ENCODE peak calls at places on chromosomes 3 and 15, in eight cellular contexts. X is GOT3, O is C1 segment of cervical spinal cord, A is AG09319, B is fibroblast of the conjunctiva, V is body of pancreas, I is H54, G is IMR-90. P is an unnamed sample.

GRCh38 chr3:64693031-64693430 is 5.2 kb upstream of the ADAMTS9 start:
- DNase-seq in O (no peak), X (no peak), B (no peak), G (no peak), A (no peak), I (no peak), V (no peak), P (no peak)

GRCh38 chr3:11908981-11909698 is 62.5 kb upstream of the TAMM41 start:
- DNase-seq in V (no peak), B (no peak), I (no peak), G (no peak), O (no peak), A (no peak), X (no peak), P (no peak)

GRCh38 chr3:37953995-37954394 is 36.6 kb upstream of the VILL start:
- DNase-seq in G (no peak), X (no peak), B (no peak), A (no peak), I (no peak), O (no peak), V (no peak), P (no peak)

GRCh38 chr3:45529697-45530096 is 64.9 kb upstream of the LIMD1 start:
- DNase-seq in G (no peak), X (no peak), I (no peak), O (no peak), V (no peak), A (no peak), B (no peak), P (no peak)

GRCh38 chr3:33481018-33481621 is 40.9 kb upstream of the UBP1 start:
- DNase-seq in A (no peak), G (no peak), V (no peak), O (no peak), X (no peak), I (no peak), B (no peak), P (no peak)

GRCh38 chr3:117622130-117622841 is 912.7 kb downstream of the TUSC7 start:
- DNase-seq in G (peak), B (peak), I (no peak), X (no peak), A (peak), V (no peak), O (no peak), P (no peak)

GRCh38 chr3:73733796-73734195 is 109.1 kb upstream of the PDZRN3 start:
- DNase-seq in A (no peak), V (no peak), I (no peak), G (no peak), X (no peak), B (no peak), O (no peak), P (no peak)

GRCh38 chr3:158631986-158632385 is 12.3 kb upstream of the GFM1 start:
- DNase-seq in O (no peak), I (no peak), B (no peak), X (no peak), A (no peak), G (no peak), V (no peak), P (no peak)

GRCh38 chr3:54836876-54837275 is 91.0 kb downstream of the LRTM1 start:
- DNase-seq in X (no peak), A (no peak), V (no peak), G (no peak), B (no peak), I (no peak), O (peak), P (no peak)

GRCh38 chr3:108396336-108396735 is 100.0 kb downstream of the HHLA2 start:
- DNase-seq in X (no peak), O (no peak), B (no peak), V (no peak), I (no peak), G (no peak), A (no peak), P (no peak)

GRCh38 chr15:46956456-46956855 is 760.8 kb upstream of the SEMA6D start:
- DNase-seq in G (no peak), O (peak), V (no peak), X (no peak), I (no peak), B (no peak), A (no peak), P (no peak)

GRCh38 chr3:12972791-12973702 is 100.2 kb downstream of the IQSEC1 start:
- DNase-seq in I (no peak), B (no peak), G (no peak), O (no peak), X (no peak), A (no peak), V (no peak), P (no peak)

GRCh38 chr3:194250104-194251002 is 100.8 kb downstream of the CPN2 start:
- DNase-seq in A (peak), G (peak), I (no peak), O (no peak), X (no peak), B (peak), V (no peak), P (peak)

GRCh38 chr15:78177447-78177873 is 28.3 kb downstream of the IDH3A start:
- DNase-seq in V (peak), I (peak), G (no peak), O (peak), A (no peak), X (no peak), B (no peak), P (peak)

GRCh38 chr3:151890721-151891141 is 17.3 kb downstream of the SUCNR1 start:
- DNase-seq in B (no peak), V (no peak), O (no peak), I (no peak), A (no peak), X (no peak), G (no peak), P (no peak)

GRCh38 chr15:46589088-46589487 is 954.3 kb downstream of the SQOR start:
- DNase-seq in I (no peak), B (no peak), X (no peak), A (no peak), V (no peak), O (no peak), G (no peak), P (no peak)

GRCh38 chr3:49313902-49314676 is 25.8 kb downstream of the USP4 start:
- DNase-seq in O (no peak), G (peak), I (no peak), V (no peak), B (peak), A (no peak), X (no peak), P (no peak)

GRCh38 chr3:66492672-66493071 is 8.2 kb downstream of the LRIG1 start:
- DNase-seq in B (no peak), G (no peak), X (no peak), V (peak), I (no peak), O (no peak), A (no peak), P (no peak)

GRCh38 chr3:105944721-105945120 is 75.9 kb upstream of the CBLB start:
- DNase-seq in A (no peak), X (no peak), V (no peak), O (no peak), B (no peak), I (peak), G (peak), P (no peak)

P was measured in psoas muscle.